ENCODE peak calls at places on chromosome 17, in ten cellular contexts. One of them, this sample, is unnamed.

GRCh38 chr17:74750327-74751069 is 2.1 kb downstream of the NHERF1 start:
- DNase-seq in HS-27A: no peak
- DNase-seq in WTC11: no peak
- DNase-seq in stimulated activated CD8-positive, alpha-beta memory T cell treated with anti-CD3 and anti-CD28 coated beads, Interleukin-15, amount 100 ng/mL, for 4 hours: no peak
- DNase-seq in KG1: no peak
- DNase-seq in EH: no peak
- DNase-seq in BE2C: no peak
- DNase-seq in substantia nigra: no peak
- DNase-seq in CD4-positive, CD25-positive, alpha-beta regulatory T cell: no peak
- DNase-seq in A549: no peak
- DNase-seq in this sample: peak

GRCh38 chr17:28811594-28812135 is 30.9 kb downstream of the FAM222B start:
- DNase-seq in HS-27A: no peak
- DNase-seq in WTC11: no peak
- DNase-seq in stimulated activated CD8-positive, alpha-beta memory T cell treated with anti-CD3 and anti-CD28 coated beads, Interleukin-15, amount 100 ng/mL, for 4 hours: no peak
- DNase-seq in KG1: no peak
- DNase-seq in EH: peak
- DNase-seq in BE2C: no peak
- DNase-seq in substantia nigra: no peak
- DNase-seq in CD4-positive, CD25-positive, alpha-beta regulatory T cell: peak
- DNase-seq in A549: peak
- DNase-seq in this sample: no peak

GRCh38 chr17:76784926-76785325 is 47.0 kb downstream of the MFSD11 start:
- DNase-seq in HS-27A: no peak
- DNase-seq in WTC11: no peak
- DNase-seq in stimulated activated CD8-positive, alpha-beta memory T cell treated with anti-CD3 and anti-CD28 coated beads, Interleukin-15, amount 100 ng/mL, for 4 hours: no peak
- DNase-seq in KG1: no peak
- DNase-seq in EH: no peak
- DNase-seq in BE2C: no peak
- DNase-seq in substantia nigra: no peak
- DNase-seq in CD4-positive, CD25-positive, alpha-beta regulatory T cell: no peak
- DNase-seq in A549: no peak
- DNase-seq in this sample: no peak

GRCh38 chr17:78529251-78529650 is 47.9 kb downstream of the DNAH17 start:
- DNase-seq in HS-27A: no peak
- DNase-seq in WTC11: no peak
- DNase-seq in stimulated activated CD8-positive, alpha-beta memory T cell treated with anti-CD3 and anti-CD28 coated beads, Interleukin-15, amount 100 ng/mL, for 4 hours: no peak
- DNase-seq in KG1: no peak
- DNase-seq in EH: no peak
- DNase-seq in BE2C: no peak
- DNase-seq in substantia nigra: no peak
- DNase-seq in CD4-positive, CD25-positive, alpha-beta regulatory T cell: no peak
- DNase-seq in A549: no peak
- DNase-seq in this sample: no peak

GRCh38 chr17:62572488-62573469 is 54.7 kb upstream of the MRC2 start:
- DNase-seq in HS-27A: no peak
- DNase-seq in WTC11: no peak
- DNase-seq in stimulated activated CD8-positive, alpha-beta memory T cell treated with anti-CD3 and anti-CD28 coated beads, Interleukin-15, amount 100 ng/mL, for 4 hours: no peak
- DNase-seq in KG1: no peak
- DNase-seq in EH: peak
- DNase-seq in BE2C: no peak
- DNase-seq in substantia nigra: no peak
- DNase-seq in CD4-positive, CD25-positive, alpha-beta regulatory T cell: no peak
- DNase-seq in A549: no peak
- DNase-seq in this sample: no peak

GRCh38 chr17:79659376-79659775 is 48.5 kb upstream of the RBFOX3 start:
- DNase-seq in HS-27A: no peak
- DNase-seq in WTC11: no peak
- DNase-seq in stimulated activated CD8-positive, alpha-beta memory T cell treated with anti-CD3 and anti-CD28 coated beads, Interleukin-15, amount 100 ng/mL, for 4 hours: no peak
- DNase-seq in KG1: no peak
- DNase-seq in EH: no peak
- DNase-seq in BE2C: no peak
- DNase-seq in substantia nigra: no peak
- DNase-seq in CD4-positive, CD25-positive, alpha-beta regulatory T cell: no peak
- DNase-seq in A549: no peak
- DNase-seq in this sample: no peak

GRCh38 chr17:57350266-57350665 is 93.9 kb downstream of the MSI2 start:
- DNase-seq in HS-27A: no peak
- DNase-seq in WTC11: no peak
- DNase-seq in stimulated activated CD8-positive, alpha-beta memory T cell treated with anti-CD3 and anti-CD28 coated beads, Interleukin-15, amount 100 ng/mL, for 4 hours: no peak
- DNase-seq in KG1: no peak
- DNase-seq in EH: peak
- DNase-seq in BE2C: no peak
- DNase-seq in substantia nigra: no peak
- DNase-seq in CD4-positive, CD25-positive, alpha-beta regulatory T cell: no peak
- DNase-seq in A549: no peak
- DNase-seq in this sample: no peak

GRCh38 chr17:64707077-64707591 is 45.0 kb upstream of the SMURF2 start:
- DNase-seq in HS-27A: peak
- DNase-seq in WTC11: peak
- DNase-seq in stimulated activated CD8-positive, alpha-beta memory T cell treated with anti-CD3 and anti-CD28 coated beads, Interleukin-15, amount 100 ng/mL, for 4 hours: no peak
- DNase-seq in KG1: no peak
- DNase-seq in EH: peak
- DNase-seq in BE2C: peak
- DNase-seq in substantia nigra: no peak
- DNase-seq in CD4-positive, CD25-positive, alpha-beta regulatory T cell: no peak
- DNase-seq in A549: peak
- DNase-seq in this sample: peak

GRCh38 chr17:48522031-48522593 is 8.7 kb downstream of the HOXB1 start:
- DNase-seq in HS-27A: no peak
- DNase-seq in WTC11: peak
- DNase-seq in stimulated activated CD8-positive, alpha-beta memory T cell treated with anti-CD3 and anti-CD28 coated beads, Interleukin-15, amount 100 ng/mL, for 4 hours: no peak
- DNase-seq in KG1: no peak
- DNase-seq in EH: peak
- DNase-seq in BE2C: no peak
- DNase-seq in substantia nigra: no peak
- DNase-seq in CD4-positive, CD25-positive, alpha-beta regulatory T cell: no peak
- DNase-seq in A549: peak
- DNase-seq in this sample: no peak

GRCh38 chr17:7586673-7587419 is 3.0 kb downstream of the SOX15 start:
- DNase-seq in HS-27A: no peak
- DNase-seq in WTC11: peak
- DNase-seq in stimulated activated CD8-positive, alpha-beta memory T cell treated with anti-CD3 and anti-CD28 coated beads, Interleukin-15, amount 100 ng/mL, for 4 hours: no peak
- DNase-seq in KG1: no peak
- DNase-seq in EH: no peak
- DNase-seq in BE2C: peak
- DNase-seq in substantia nigra: no peak
- DNase-seq in CD4-positive, CD25-positive, alpha-beta regulatory T cell: no peak
- DNase-seq in A549: peak
- DNase-seq in this sample: no peak

GRCh38 chr17:21297026-21297520 is 12.6 kb downstream of the MAP2K3 start:
- DNase-seq in HS-27A: no peak
- DNase-seq in WTC11: no peak
- DNase-seq in stimulated activated CD8-positive, alpha-beta memory T cell treated with anti-CD3 and anti-CD28 coated beads, Interleukin-15, amount 100 ng/mL, for 4 hours: no peak
- DNase-seq in KG1: no peak
- DNase-seq in EH: no peak
- DNase-seq in BE2C: no peak
- DNase-seq in substantia nigra: no peak
- DNase-seq in CD4-positive, CD25-positive, alpha-beta regulatory T cell: no peak
- DNase-seq in A549: no peak
- DNase-seq in this sample: no peak

GRCh38 chr17:82949984-82950383 is 110.2 kb upstream of the ZNF750 start:
- DNase-seq in HS-27A: no peak
- DNase-seq in WTC11: no peak
- DNase-seq in stimulated activated CD8-positive, alpha-beta memory T cell treated with anti-CD3 and anti-CD28 coated beads, Interleukin-15, amount 100 ng/mL, for 4 hours: no peak
- DNase-seq in KG1: no peak
- DNase-seq in EH: no peak
- DNase-seq in BE2C: no peak
- DNase-seq in substantia nigra: no peak
- DNase-seq in CD4-positive, CD25-positive, alpha-beta regulatory T cell: no peak
- DNase-seq in A549: no peak
- DNase-seq in this sample: peak

GRCh38 chr17:78214706-78215061 is 631 bp downstream of the BIRC5 start:
- DNase-seq in HS-27A: no peak
- DNase-seq in WTC11: no peak
- DNase-seq in stimulated activated CD8-positive, alpha-beta memory T cell treated with anti-CD3 and anti-CD28 coated beads, Interleukin-15, amount 100 ng/mL, for 4 hours: no peak
- DNase-seq in KG1: no peak
- DNase-seq in EH: peak
- DNase-seq in BE2C: no peak
- DNase-seq in substantia nigra: no peak
- DNase-seq in CD4-positive, CD25-positive, alpha-beta regulatory T cell: no peak
- DNase-seq in A549: no peak
- DNase-seq in this sample: no peak

GRCh38 chr17:21168555-21168865 is 41.7 kb downstream of the DHRS7B start:
- DNase-seq in HS-27A: no peak
- DNase-seq in WTC11: no peak
- DNase-seq in stimulated activated CD8-positive, alpha-beta memory T cell treated with anti-CD3 and anti-CD28 coated beads, Interleukin-15, amount 100 ng/mL, for 4 hours: no peak
- DNase-seq in KG1: no peak
- DNase-seq in EH: no peak
- DNase-seq in BE2C: no peak
- DNase-seq in substantia nigra: no peak
- DNase-seq in CD4-positive, CD25-positive, alpha-beta regulatory T cell: no peak
- DNase-seq in A549: no peak
- DNase-seq in this sample: no peak

GRCh38 chr17:1398028-1398427 is 2.0 kb downstream of the YWHAE start:
- DNase-seq in HS-27A: no peak
- DNase-seq in WTC11: no peak
- DNase-seq in stimulated activated CD8-positive, alpha-beta memory T cell treated with anti-CD3 and anti-CD28 coated beads, Interleukin-15, amount 100 ng/mL, for 4 hours: no peak
- DNase-seq in KG1: no peak
- DNase-seq in EH: no peak
- DNase-seq in BE2C: no peak
- DNase-seq in substantia nigra: no peak
- DNase-seq in CD4-positive, CD25-positive, alpha-beta regulatory T cell: no peak
- DNase-seq in A549: no peak
- DNase-seq in this sample: no peak

GRCh38 chr17:38898291-38898679 is 27.1 kb upstream of the LASP1NB start:
- DNase-seq in HS-27A: no peak
- DNase-seq in WTC11: no peak
- DNase-seq in stimulated activated CD8-positive, alpha-beta memory T cell treated with anti-CD3 and anti-CD28 coated beads, Interleukin-15, amount 100 ng/mL, for 4 hours: no peak
- DNase-seq in KG1: no peak
- DNase-seq in EH: no peak
- DNase-seq in BE2C: no peak
- DNase-seq in substantia nigra: no peak
- DNase-seq in CD4-positive, CD25-positive, alpha-beta regulatory T cell: peak
- DNase-seq in A549: no peak
- DNase-seq in this sample: no peak

GRCh38 chr17:40515491-40516041 is 14.1 kb upstream of the TNS4 start:
- DNase-seq in HS-27A: no peak
- DNase-seq in WTC11: no peak
- DNase-seq in stimulated activated CD8-positive, alpha-beta memory T cell treated with anti-CD3 and anti-CD28 coated beads, Interleukin-15, amount 100 ng/mL, for 4 hours: no peak
- DNase-seq in KG1: no peak
- DNase-seq in EH: no peak
- DNase-seq in BE2C: no peak
- DNase-seq in substantia nigra: no peak
- DNase-seq in CD4-positive, CD25-positive, alpha-beta regulatory T cell: no peak
- DNase-seq in A549: no peak
- DNase-seq in this sample: no peak

GRCh38 chr17:33493566-33493965 is 200.5 kb upstream of the ASIC2 start:
- DNase-seq in HS-27A: no peak
- DNase-seq in WTC11: no peak
- DNase-seq in stimulated activated CD8-positive, alpha-beta memory T cell treated with anti-CD3 and anti-CD28 coated beads, Interleukin-15, amount 100 ng/mL, for 4 hours: no peak
- DNase-seq in KG1: no peak
- DNase-seq in EH: no peak
- DNase-seq in BE2C: no peak
- DNase-seq in substantia nigra: no peak
- DNase-seq in CD4-positive, CD25-positive, alpha-beta regulatory T cell: no peak
- DNase-seq in A549: no peak
- DNase-seq in this sample: no peak

GRCh38 chr17:76512366-76513305 is 11.4 kb upstream of the RHBDF2 start:
- DNase-seq in HS-27A: no peak
- DNase-seq in WTC11: no peak
- DNase-seq in stimulated activated CD8-positive, alpha-beta memory T cell treated with anti-CD3 and anti-CD28 coated beads, Interleukin-15, amount 100 ng/mL, for 4 hours: no peak
- DNase-seq in KG1: no peak
- DNase-seq in EH: no peak
- DNase-seq in BE2C: no peak
- DNase-seq in substantia nigra: no peak
- DNase-seq in CD4-positive, CD25-positive, alpha-beta regulatory T cell: no peak
- DNase-seq in A549: no peak
- DNase-seq in this sample: no peak

GRCh38 chr17:18851206-18851605 is 6.7 kb upstream of the PRPSAP2 start:
- DNase-seq in HS-27A: no peak
- DNase-seq in WTC11: no peak
- DNase-seq in stimulated activated CD8-positive, alpha-beta memory T cell treated with anti-CD3 and anti-CD28 coated beads, Interleukin-15, amount 100 ng/mL, for 4 hours: no peak
- DNase-seq in KG1: no peak
- DNase-seq in EH: no peak
- DNase-seq in BE2C: no peak
- DNase-seq in substantia nigra: no peak
- DNase-seq in CD4-positive, CD25-positive, alpha-beta regulatory T cell: no peak
- DNase-seq in A549: peak
- DNase-seq in this sample: no peak

GRCh38 chr17:60579090-60579489 is 20.9 kb upstream of the PPM1D start:
- DNase-seq in HS-27A: no peak
- DNase-seq in WTC11: no peak
- DNase-seq in stimulated activated CD8-positive, alpha-beta memory T cell treated with anti-CD3 and anti-CD28 coated beads, Interleukin-15, amount 100 ng/mL, for 4 hours: no peak
- DNase-seq in KG1: no peak
- DNase-seq in EH: peak
- DNase-seq in BE2C: no peak
- DNase-seq in substantia nigra: no peak
- DNase-seq in CD4-positive, CD25-positive, alpha-beta regulatory T cell: no peak
- DNase-seq in A549: no peak
- DNase-seq in this sample: no peak

GRCh38 chr17:13601776-13602551 is at the start of gene HS3ST3A1:
- DNase-seq in HS-27A: no peak
- DNase-seq in WTC11: peak
- DNase-seq in stimulated activated CD8-positive, alpha-beta memory T cell treated with anti-CD3 and anti-CD28 coated beads, Interleukin-15, amount 100 ng/mL, for 4 hours: no peak
- DNase-seq in KG1: no peak
- DNase-seq in EH: peak
- DNase-seq in BE2C: peak
- DNase-seq in substantia nigra: no peak
- DNase-seq in CD4-positive, CD25-positive, alpha-beta regulatory T cell: no peak
- DNase-seq in A549: no peak
- DNase-seq in this sample: peak

GRCh38 chr17:72422505-72423285 is 301.9 kb downstream of the SOX9 start:
- DNase-seq in HS-27A: peak
- DNase-seq in WTC11: no peak
- DNase-seq in stimulated activated CD8-positive, alpha-beta memory T cell treated with anti-CD3 and anti-CD28 coated beads, Interleukin-15, amount 100 ng/mL, for 4 hours: no peak
- DNase-seq in KG1: no peak
- DNase-seq in EH: peak
- DNase-seq in BE2C: peak
- DNase-seq in substantia nigra: no peak
- DNase-seq in CD4-positive, CD25-positive, alpha-beta regulatory T cell: peak
- DNase-seq in A549: peak
- DNase-seq in this sample: no peak

GRCh38 chr17:50540485-50541401 is 6.2 kb upstream of the SPATA20 start:
- DNase-seq in HS-27A: no peak
- DNase-seq in WTC11: no peak
- DNase-seq in stimulated activated CD8-positive, alpha-beta memory T cell treated with anti-CD3 and anti-CD28 coated beads, Interleukin-15, amount 100 ng/mL, for 4 hours: no peak
- DNase-seq in KG1: no peak
- DNase-seq in EH: no peak
- DNase-seq in BE2C: no peak
- DNase-seq in substantia nigra: no peak
- DNase-seq in CD4-positive, CD25-positive, alpha-beta regulatory T cell: no peak
- DNase-seq in A549: no peak
- DNase-seq in this sample: peak

GRCh38 chr17:57900991-57901743 is 51.3 kb upstream of the MRPS23 start:
- DNase-seq in HS-27A: no peak
- DNase-seq in WTC11: no peak
- DNase-seq in stimulated activated CD8-positive, alpha-beta memory T cell treated with anti-CD3 and anti-CD28 coated beads, Interleukin-15, amount 100 ng/mL, for 4 hours: no peak
- DNase-seq in KG1: no peak
- DNase-seq in EH: no peak
- DNase-seq in BE2C: no peak
- DNase-seq in substantia nigra: no peak
- DNase-seq in CD4-positive, CD25-positive, alpha-beta regulatory T cell: no peak
- DNase-seq in A549: no peak
- DNase-seq in this sample: peak

GRCh38 chr17:48025040-48025903 is 12.3 kb downstream of the COPZ2 start:
- DNase-seq in HS-27A: peak
- DNase-seq in WTC11: peak
- DNase-seq in stimulated activated CD8-positive, alpha-beta memory T cell treated with anti-CD3 and anti-CD28 coated beads, Interleukin-15, amount 100 ng/mL, for 4 hours: peak
- DNase-seq in KG1: peak
- DNase-seq in EH: peak
- DNase-seq in BE2C: peak
- DNase-seq in substantia nigra: peak
- DNase-seq in CD4-positive, CD25-positive, alpha-beta regulatory T cell: peak
- DNase-seq in A549: peak
- DNase-seq in this sample: peak

GRCh38 chr17:7176870-7177209 is 2.3 kb downstream of the ASGR1 start:
- DNase-seq in HS-27A: no peak
- DNase-seq in WTC11: peak
- DNase-seq in stimulated activated CD8-positive, alpha-beta memory T cell treated with anti-CD3 and anti-CD28 coated beads, Interleukin-15, amount 100 ng/mL, for 4 hours: no peak
- DNase-seq in KG1: no peak
- DNase-seq in EH: no peak
- DNase-seq in BE2C: no peak
- DNase-seq in substantia nigra: no peak
- DNase-seq in CD4-positive, CD25-positive, alpha-beta regulatory T cell: no peak
- DNase-seq in A549: no peak
- DNase-seq in this sample: no peak

GRCh38 chr17:12024332-12024731 is 3.7 kb downstream of the MAP2K4 start:
- DNase-seq in HS-27A: no peak
- DNase-seq in WTC11: no peak
- DNase-seq in stimulated activated CD8-positive, alpha-beta memory T cell treated with anti-CD3 and anti-CD28 coated beads, Interleukin-15, amount 100 ng/mL, for 4 hours: no peak
- DNase-seq in KG1: no peak
- DNase-seq in EH: peak
- DNase-seq in BE2C: no peak
- DNase-seq in substantia nigra: no peak
- DNase-seq in CD4-positive, CD25-positive, alpha-beta regulatory T cell: no peak
- DNase-seq in A549: peak
- DNase-seq in this sample: no peak

This sample was measured in right lobe of liver.